ENCODE peak calls at places on chromosomes 6 and 20, in eight cellular contexts. One of them, this sample, is unnamed.
A peak's percentile ranks its signal among the peaks of the same experiment; 100 is the strongest.

GRCh38 chr6:69584913-69585729 is 211.7 kb downstream of the LMBRD1 start:
- DNase-seq in heart left ventricle: no peak
- DNase-seq in Peyer's patch: no peak
- DNase-seq in aorta: no peak
- DNase-seq in pancreas: no peak
- DNase-seq in adipocyte: peak; percentile 35
- DNase-seq in transverse colon: no peak
- DNase-seq in esophagus squamous epithelium: no peak
- DNase-seq in this sample: no peak

GRCh38 chr20:50876816-50877215 is 54.4 kb downstream of the ADNP start:
- DNase-seq in heart left ventricle: no peak
- DNase-seq in Peyer's patch: no peak
- DNase-seq in aorta: peak; percentile 56
- DNase-seq in pancreas: peak; percentile 26
- DNase-seq in adipocyte: no peak
- DNase-seq in transverse colon: no peak
- DNase-seq in esophagus squamous epithelium: no peak
- DNase-seq in this sample: no peak

GRCh38 chr6:133964052-133964451 is 11.0 kb downstream of the TBPL1 start:
- DNase-seq in heart left ventricle: no peak
- DNase-seq in Peyer's patch: no peak
- DNase-seq in aorta: no peak
- DNase-seq in pancreas: no peak
- DNase-seq in adipocyte: no peak
- DNase-seq in transverse colon: no peak
- DNase-seq in esophagus squamous epithelium: no peak
- DNase-seq in this sample: no peak

GRCh38 chr20:1874534-1875168 is 20.6 kb upstream of the SIRPA start:
- DNase-seq in heart left ventricle: peak; percentile 58
- DNase-seq in Peyer's patch: peak; percentile 83
- DNase-seq in aorta: no peak
- DNase-seq in pancreas: no peak
- DNase-seq in adipocyte: no peak
- DNase-seq in transverse colon: no peak
- DNase-seq in esophagus squamous epithelium: no peak
- DNase-seq in this sample: no peak

GRCh38 chr6:40480678-40481077 is 106.5 kb downstream of the LRFN2 start:
- DNase-seq in heart left ventricle: no peak
- DNase-seq in Peyer's patch: no peak
- DNase-seq in aorta: no peak
- DNase-seq in pancreas: no peak
- DNase-seq in adipocyte: no peak
- DNase-seq in transverse colon: no peak
- DNase-seq in esophagus squamous epithelium: no peak
- DNase-seq in this sample: no peak

GRCh38 chr20:2206957-2207769 is 88.6 kb upstream of the TGM3 start:
- DNase-seq in heart left ventricle: peak; percentile 74
- DNase-seq in Peyer's patch: peak; percentile 86
- DNase-seq in aorta: peak; percentile 92
- DNase-seq in pancreas: peak; percentile 90
- DNase-seq in adipocyte: peak; percentile 89
- DNase-seq in transverse colon: peak; percentile 81
- DNase-seq in esophagus squamous epithelium: no peak
- DNase-seq in this sample: peak; percentile 29

GRCh38 chr6:141878686-141879085 is 254.0 kb upstream of the GJE1 start:
- DNase-seq in heart left ventricle: no peak
- DNase-seq in Peyer's patch: no peak
- DNase-seq in aorta: no peak
- DNase-seq in pancreas: no peak
- DNase-seq in adipocyte: no peak
- DNase-seq in transverse colon: no peak
- DNase-seq in esophagus squamous epithelium: no peak
- DNase-seq in this sample: no peak

GRCh38 chr6:29447670-29448069 is 8.6 kb downstream of the OR10C1 start:
- DNase-seq in heart left ventricle: no peak
- DNase-seq in Peyer's patch: no peak
- DNase-seq in aorta: no peak
- DNase-seq in pancreas: no peak
- DNase-seq in adipocyte: peak; percentile 56
- DNase-seq in transverse colon: no peak
- DNase-seq in esophagus squamous epithelium: no peak
- DNase-seq in this sample: no peak

GRCh38 chr6:34159844-34160243 is 14.0 kb upstream of the GRM4 start:
- DNase-seq in heart left ventricle: no peak
- DNase-seq in Peyer's patch: no peak
- DNase-seq in aorta: no peak
- DNase-seq in pancreas: no peak
- DNase-seq in adipocyte: no peak
- DNase-seq in transverse colon: no peak
- DNase-seq in esophagus squamous epithelium: no peak
- DNase-seq in this sample: no peak

GRCh38 chr20:2006452-2007381 is 12.9 kb upstream of the PDYN start:
- DNase-seq in heart left ventricle: no peak
- DNase-seq in Peyer's patch: no peak
- DNase-seq in aorta: no peak
- DNase-seq in pancreas: no peak
- DNase-seq in adipocyte: peak; percentile 65
- DNase-seq in transverse colon: no peak
- DNase-seq in esophagus squamous epithelium: no peak
- DNase-seq in this sample: no peak

GRCh38 chr20:23412026-23412425 is 9.3 kb downstream of the NAPB start:
- DNase-seq in heart left ventricle: no peak
- DNase-seq in Peyer's patch: no peak
- DNase-seq in aorta: no peak
- DNase-seq in pancreas: no peak
- DNase-seq in adipocyte: peak; percentile 34
- DNase-seq in transverse colon: no peak
- DNase-seq in esophagus squamous epithelium: no peak
- DNase-seq in this sample: no peak

GRCh38 chr20:3550857-3551256 is 80.0 kb downstream of the ATRN start:
- DNase-seq in heart left ventricle: no peak
- DNase-seq in Peyer's patch: no peak
- DNase-seq in aorta: no peak
- DNase-seq in pancreas: no peak
- DNase-seq in adipocyte: no peak
- DNase-seq in transverse colon: no peak
- DNase-seq in esophagus squamous epithelium: no peak
- DNase-seq in this sample: no peak

GRCh38 chr6:39050453-39051112 is 2.0 kb downstream of the GLP1R start:
- DNase-seq in heart left ventricle: no peak
- DNase-seq in Peyer's patch: no peak
- DNase-seq in aorta: no peak
- DNase-seq in pancreas: no peak
- DNase-seq in adipocyte: no peak
- DNase-seq in transverse colon: no peak
- DNase-seq in esophagus squamous epithelium: no peak
- DNase-seq in this sample: no peak

GRCh38 chr20:40895182-40895581 is 133.4 kb upstream of the TOP1 start:
- DNase-seq in heart left ventricle: no peak
- DNase-seq in Peyer's patch: no peak
- DNase-seq in aorta: no peak
- DNase-seq in pancreas: no peak
- DNase-seq in adipocyte: no peak
- DNase-seq in transverse colon: no peak
- DNase-seq in esophagus squamous epithelium: no peak
- DNase-seq in this sample: no peak

GRCh38 chr20:40893610-40894242 is 134.9 kb upstream of the TOP1 start:
- DNase-seq in heart left ventricle: no peak
- DNase-seq in Peyer's patch: no peak
- DNase-seq in aorta: no peak
- DNase-seq in pancreas: no peak
- DNase-seq in adipocyte: no peak
- DNase-seq in transverse colon: no peak
- DNase-seq in esophagus squamous epithelium: no peak
- DNase-seq in this sample: no peak

GRCh38 chr20:40892642-40893041 is 136.0 kb upstream of the TOP1 start:
- DNase-seq in heart left ventricle: no peak
- DNase-seq in Peyer's patch: no peak
- DNase-seq in aorta: no peak
- DNase-seq in pancreas: no peak
- DNase-seq in adipocyte: no peak
- DNase-seq in transverse colon: no peak
- DNase-seq in esophagus squamous epithelium: no peak
- DNase-seq in this sample: no peak

GRCh38 chr20:40887100-40887499 is 141.5 kb upstream of the TOP1 start:
- DNase-seq in heart left ventricle: no peak
- DNase-seq in Peyer's patch: no peak
- DNase-seq in aorta: no peak
- DNase-seq in pancreas: no peak
- DNase-seq in adipocyte: no peak
- DNase-seq in transverse colon: no peak
- DNase-seq in esophagus squamous epithelium: no peak
- DNase-seq in this sample: no peak

DNA sequence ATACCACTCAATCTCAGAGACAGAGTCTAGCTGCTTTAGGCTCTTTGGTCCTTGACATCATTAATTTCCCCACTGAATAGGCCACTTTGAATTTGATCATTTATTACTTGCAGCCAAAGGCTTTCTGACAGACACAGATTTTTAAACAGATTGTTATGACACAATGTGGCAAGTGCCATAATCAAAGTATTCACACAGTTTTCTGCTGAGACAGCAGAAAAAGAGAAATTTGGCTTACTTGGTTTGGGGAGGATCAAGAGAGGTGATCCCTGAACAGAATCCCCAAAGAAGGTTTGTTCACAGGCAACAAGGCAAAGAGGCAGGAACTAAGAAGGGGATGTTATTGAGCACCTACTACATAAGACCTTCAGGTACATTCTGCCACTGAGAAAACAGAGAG is 138.0 kb upstream of the TOP1 start:
- DNase-seq in heart left ventricle: no peak
- DNase-seq in Peyer's patch: no peak
- DNase-seq in aorta: no peak
- DNase-seq in pancreas: no peak
- DNase-seq in adipocyte: no peak
- DNase-seq in transverse colon: no peak
- DNase-seq in esophagus squamous epithelium: no peak
- DNase-seq in this sample: no peak
- H3K36me3 ChIP-seq in heart left ventricle: no peaks in the 10 kb centered on the region
- H3K36me3 ChIP-seq in Peyer's patch: no peaks in the 10 kb centered on the region
- H3K36me3 ChIP-seq in aorta: no peaks in the 10 kb centered on the region
- H3K36me3 ChIP-seq in pancreas: no peaks in the 10 kb centered on the region
- H3K36me3 ChIP-seq in adipocyte: no peaks in the 10 kb centered on the region
- H3K36me3 ChIP-seq in transverse colon: no peaks in the 10 kb centered on the region
- H3K36me3 ChIP-seq in esophagus squamous epithelium: no peaks in the 10 kb centered on the region
- H3K36me3 ChIP-seq in this sample: no peaks in the 10 kb centered on the region

DNA sequence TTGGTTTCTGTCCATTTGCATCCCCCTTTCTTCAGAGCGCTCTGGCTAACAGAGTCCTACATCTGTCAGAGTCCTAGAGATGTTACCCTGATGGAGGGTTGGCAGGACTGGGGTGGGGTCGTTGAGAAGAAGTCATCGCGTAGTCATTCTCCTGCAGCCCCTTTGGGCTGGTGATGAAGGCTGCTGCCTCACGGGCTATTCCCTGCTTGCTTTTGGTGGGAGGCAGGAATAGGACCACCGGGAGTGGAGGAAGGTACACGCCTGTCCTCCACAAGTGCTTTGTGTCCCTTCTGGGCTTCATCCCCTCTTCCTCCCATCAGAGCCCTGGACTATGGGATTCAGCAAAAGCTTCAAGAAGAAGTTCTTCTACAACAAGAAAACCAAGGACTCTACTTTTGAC is 20.9 kb downstream of the CCDC167 start:
- DNase-seq in heart left ventricle: no peak
- DNase-seq in Peyer's patch: peak; percentile 17
- DNase-seq in aorta: no peak
- DNase-seq in pancreas: no peak
- DNase-seq in adipocyte: no peak
- DNase-seq in transverse colon: no peak
- DNase-seq in esophagus squamous epithelium: no peak
- DNase-seq in this sample: no peak
- H3K36me3 ChIP-seq in heart left ventricle: no peaks in the 10 kb centered on the region
- H3K36me3 ChIP-seq in Peyer's patch: no peaks in the 10 kb centered on the region
- H3K36me3 ChIP-seq in aorta: peaks cover 7% of the 10 kb centered on the region
- H3K36me3 ChIP-seq in pancreas: peaks cover 31% of the 10 kb centered on the region
- H3K36me3 ChIP-seq in adipocyte: peaks cover 84% of the 10 kb centered on the region
- H3K36me3 ChIP-seq in transverse colon: no peaks in the 10 kb centered on the region
- H3K36me3 ChIP-seq in esophagus squamous epithelium: peaks cover 34% of the 10 kb centered on the region
- H3K36me3 ChIP-seq in this sample: peaks cover 22% of the 10 kb centered on the region

DNA sequence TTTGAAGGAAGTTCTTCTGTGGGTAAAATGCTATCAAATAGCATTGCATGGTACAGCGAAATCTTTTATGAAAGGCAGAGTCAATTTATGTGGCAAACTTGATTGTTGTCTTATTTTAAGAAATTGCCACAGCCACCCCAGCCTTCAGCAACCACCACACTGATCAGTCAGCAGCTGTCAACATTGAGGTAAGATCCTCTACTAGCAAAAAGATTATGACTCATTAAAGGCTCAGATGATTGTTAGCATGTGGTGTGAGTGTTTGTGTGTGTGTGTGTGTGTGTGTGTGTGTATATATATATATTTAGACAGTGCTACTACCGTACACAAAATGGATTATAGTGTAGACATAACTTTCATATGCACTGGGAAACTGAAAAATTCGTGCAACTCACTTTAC is 27.8 kb downstream of the LRRN4 start:
- DNase-seq in heart left ventricle: no peak
- DNase-seq in Peyer's patch: no peak
- DNase-seq in aorta: no peak
- DNase-seq in pancreas: no peak
- DNase-seq in adipocyte: no peak
- DNase-seq in transverse colon: no peak
- DNase-seq in esophagus squamous epithelium: no peak
- DNase-seq in this sample: no peak
- H3K36me3 ChIP-seq in heart left ventricle: no peaks in the 10 kb centered on the region
- H3K36me3 ChIP-seq in Peyer's patch: no peaks in the 10 kb centered on the region
- H3K36me3 ChIP-seq in aorta: no peaks in the 10 kb centered on the region
- H3K36me3 ChIP-seq in pancreas: peaks cover 10% of the 10 kb centered on the region
- H3K36me3 ChIP-seq in adipocyte: peaks cover 61% of the 10 kb centered on the region
- H3K36me3 ChIP-seq in transverse colon: no peaks in the 10 kb centered on the region
- H3K36me3 ChIP-seq in esophagus squamous epithelium: no peaks in the 10 kb centered on the region
- H3K36me3 ChIP-seq in this sample: peaks cover 6% of the 10 kb centered on the region

GRCh38 chr6:129031051-129031599 is 148.2 kb downstream of the LAMA2 start:
- DNase-seq in heart left ventricle: no peak
- DNase-seq in Peyer's patch: no peak
- DNase-seq in aorta: no peak
- DNase-seq in pancreas: no peak
- DNase-seq in adipocyte: peak; percentile 79
- DNase-seq in transverse colon: no peak
- DNase-seq in esophagus squamous epithelium: no peak
- DNase-seq in this sample: no peak

GRCh38 chr6:129032602-129033001 is 149.7 kb downstream of the LAMA2 start:
- DNase-seq in heart left ventricle: no peak
- DNase-seq in Peyer's patch: no peak
- DNase-seq in aorta: no peak
- DNase-seq in pancreas: no peak
- DNase-seq in adipocyte: peak; percentile 23
- DNase-seq in transverse colon: no peak
- DNase-seq in esophagus squamous epithelium: no peak
- DNase-seq in this sample: no peak

GRCh38 chr6:129033173-129033572 is 150.2 kb downstream of the LAMA2 start:
- DNase-seq in heart left ventricle: no peak
- DNase-seq in Peyer's patch: no peak
- DNase-seq in aorta: no peak
- DNase-seq in pancreas: no peak
- DNase-seq in adipocyte: no peak
- DNase-seq in transverse colon: no peak
- DNase-seq in esophagus squamous epithelium: no peak
- DNase-seq in this sample: no peak

GRCh38 chr6:129029778-129030177 is 146.8 kb downstream of the LAMA2 start:
- DNase-seq in heart left ventricle: no peak
- DNase-seq in Peyer's patch: no peak
- DNase-seq in aorta: no peak
- DNase-seq in pancreas: no peak
- DNase-seq in adipocyte: no peak
- DNase-seq in transverse colon: no peak
- DNase-seq in esophagus squamous epithelium: no peak
- DNase-seq in this sample: no peak

GRCh38 chr6:129030231-129030630 is 147.3 kb downstream of the LAMA2 start:
- DNase-seq in heart left ventricle: no peak
- DNase-seq in Peyer's patch: no peak
- DNase-seq in aorta: no peak
- DNase-seq in pancreas: no peak
- DNase-seq in adipocyte: no peak
- DNase-seq in transverse colon: no peak
- DNase-seq in esophagus squamous epithelium: no peak
- DNase-seq in this sample: no peak
- H3K36me3 ChIP-seq in heart left ventricle: no peaks in the 10 kb centered on the region
- H3K36me3 ChIP-seq in Peyer's patch: no peaks in the 10 kb centered on the region
- H3K36me3 ChIP-seq in aorta: no peaks in the 10 kb centered on the region
- H3K36me3 ChIP-seq in pancreas: no peaks in the 10 kb centered on the region
- H3K36me3 ChIP-seq in adipocyte: no peaks in the 10 kb centered on the region
- H3K36me3 ChIP-seq in transverse colon: no peaks in the 10 kb centered on the region
- H3K36me3 ChIP-seq in esophagus squamous epithelium: no peaks in the 10 kb centered on the region
- H3K36me3 ChIP-seq in this sample: no peaks in the 10 kb centered on the region

This sample was measured in naive thymus-derived CD4-positive, alpha-beta T cell.